ENCODE peak calls at places on chromosomes 1 and 21, in eight cellular contexts. One of them, this sample, is unnamed.

GRCh38 chr1:43799656-43800629 is 92.6 kb downstream of the ST3GAL3 start:
- DNase-seq in cardiac muscle cell: peak; percentile 20
- DNase-seq in tibial artery: no peak
- DNase-seq in vagina: no peak
- DNase-seq in esophagus squamous epithelium: no peak
- DNase-seq in A673: peak; percentile 45
- DNase-seq in ovary: no peak
- DNase-seq in GM23248: peak; percentile 82
- DNase-seq in this sample: peak; percentile 91

GRCh38 chr1:38004284-38005101 is 821 bp downstream of the FHL3 start:
- DNase-seq in cardiac muscle cell: peak; percentile 30
- DNase-seq in ovary: no peak
- DNase-seq in vagina: peak; percentile 96
- DNase-seq in esophagus squamous epithelium: no peak
- DNase-seq in GM23248: peak; percentile 61
- DNase-seq in A673: no peak
- DNase-seq in tibial artery: peak; percentile 21
- DNase-seq in this sample: no peak

GRCh38 chr1:89739013-89739843 is 81.6 kb upstream of the LRRC8D start:
- DNase-seq in ovary: no peak
- DNase-seq in tibial artery: no peak
- DNase-seq in cardiac muscle cell: peak; percentile 43
- DNase-seq in esophagus squamous epithelium: no peak
- DNase-seq in vagina: no peak
- DNase-seq in GM23248: peak; percentile 84
- DNase-seq in A673: no peak
- DNase-seq in this sample: no peak

GRCh38 chr1:225460737-225461532 is 33.1 kb upstream of the LBR start:
- DNase-seq in esophagus squamous epithelium: no peak
- DNase-seq in vagina: no peak
- DNase-seq in tibial artery: no peak
- DNase-seq in cardiac muscle cell: no peak
- DNase-seq in GM23248: peak; percentile 47
- DNase-seq in ovary: no peak
- DNase-seq in A673: no peak
- DNase-seq in this sample: no peak

GRCh38 chr1:115474166-115474565 is 136.1 kb upstream of the NGF start:
- DNase-seq in esophagus squamous epithelium: no peak
- DNase-seq in GM23248: no peak
- DNase-seq in A673: no peak
- DNase-seq in cardiac muscle cell: no peak
- DNase-seq in ovary: no peak
- DNase-seq in vagina: no peak
- DNase-seq in tibial artery: no peak
- DNase-seq in this sample: no peak

GRCh38 chr1:39450956-39451601 is 40.4 kb upstream of the BMP8A start:
- DNase-seq in A673: no peak
- DNase-seq in ovary: peak; percentile 41
- DNase-seq in vagina: no peak
- DNase-seq in GM23248: peak; percentile 81
- DNase-seq in esophagus squamous epithelium: no peak
- DNase-seq in cardiac muscle cell: peak; percentile 91
- DNase-seq in tibial artery: no peak
- DNase-seq in this sample: no peak

GRCh38 chr1:227779021-227779441 is 36.4 kb upstream of the PRSS38 start:
- DNase-seq in A673: no peak
- DNase-seq in vagina: no peak
- DNase-seq in GM23248: no peak
- DNase-seq in esophagus squamous epithelium: no peak
- DNase-seq in tibial artery: peak; percentile 10
- DNase-seq in cardiac muscle cell: no peak
- DNase-seq in ovary: no peak
- DNase-seq in this sample: no peak

GRCh38 chr1:22925111-22925510 is 47.6 kb downstream of the LACTBL1 start:
- DNase-seq in vagina: no peak
- DNase-seq in cardiac muscle cell: no peak
- DNase-seq in esophagus squamous epithelium: no peak
- DNase-seq in GM23248: peak; percentile 40
- DNase-seq in tibial artery: no peak
- DNase-seq in A673: no peak
- DNase-seq in ovary: no peak
- DNase-seq in this sample: no peak

GRCh38 chr1:34360574-34360973 is 183.9 kb downstream of the C1orf94 start:
- DNase-seq in tibial artery: no peak
- DNase-seq in A673: no peak
- DNase-seq in esophagus squamous epithelium: no peak
- DNase-seq in cardiac muscle cell: no peak
- DNase-seq in GM23248: no peak
- DNase-seq in ovary: no peak
- DNase-seq in vagina: peak; percentile 84
- DNase-seq in this sample: no peak

GRCh38 chr1:219555802-219556201 is 57.1 kb downstream of the ZC3H11B start:
- DNase-seq in esophagus squamous epithelium: no peak
- DNase-seq in tibial artery: no peak
- DNase-seq in GM23248: peak; percentile 69
- DNase-seq in ovary: no peak
- DNase-seq in vagina: no peak
- DNase-seq in cardiac muscle cell: peak; percentile 87
- DNase-seq in A673: no peak
- DNase-seq in this sample: no peak

GRCh38 chr1:204446413-204447111 is 34.9 kb upstream of the PPP1R15B start:
- DNase-seq in GM23248: peak; percentile 74
- DNase-seq in vagina: no peak
- DNase-seq in A673: peak; percentile 87
- DNase-seq in ovary: peak; percentile 46
- DNase-seq in cardiac muscle cell: peak; percentile 79
- DNase-seq in tibial artery: peak; percentile 70
- DNase-seq in esophagus squamous epithelium: no peak
- DNase-seq in this sample: peak; percentile 100

GRCh38 chr1:62746086-62746808 is 37.7 kb upstream of the ATG4C start:
- DNase-seq in esophagus squamous epithelium: no peak
- DNase-seq in GM23248: peak; percentile 81
- DNase-seq in vagina: no peak
- DNase-seq in cardiac muscle cell: peak; percentile 75
- DNase-seq in ovary: no peak
- DNase-seq in tibial artery: no peak
- DNase-seq in A673: peak; percentile 77
- DNase-seq in this sample: no peak

GRCh38 chr21:26686278-26686677 is 113.2 kb upstream of the CYYR1 start:
- DNase-seq in tibial artery: no peak
- DNase-seq in cardiac muscle cell: peak; percentile 6
- DNase-seq in esophagus squamous epithelium: no peak
- DNase-seq in ovary: no peak
- DNase-seq in A673: peak; percentile 58
- DNase-seq in vagina: no peak
- DNase-seq in GM23248: peak; percentile 37
- DNase-seq in this sample: no peak

GRCh38 chr1:6464514-6464836 is 1.5 kb downstream of the TNFRSF25 start:
- DNase-seq in ovary: no peak
- DNase-seq in vagina: no peak
- DNase-seq in esophagus squamous epithelium: no peak
- DNase-seq in A673: no peak
- DNase-seq in cardiac muscle cell: no peak
- DNase-seq in tibial artery: no peak
- DNase-seq in GM23248: no peak
- DNase-seq in this sample: no peak

GRCh38 chr1:54230507-54231339 is 30.8 kb downstream of the MRPL37 start:
- DNase-seq in esophagus squamous epithelium: no peak
- DNase-seq in ovary: no peak
- DNase-seq in tibial artery: no peak
- DNase-seq in GM23248: peak; percentile 32
- DNase-seq in A673: no peak
- DNase-seq in vagina: no peak
- DNase-seq in cardiac muscle cell: no peak
- DNase-seq in this sample: no peak

GRCh38 chr1:70674981-70675685 is 264.1 kb downstream of the CTH start:
- DNase-seq in ovary: no peak
- DNase-seq in GM23248: no peak
- DNase-seq in vagina: no peak
- DNase-seq in tibial artery: no peak
- DNase-seq in cardiac muscle cell: no peak
- DNase-seq in esophagus squamous epithelium: no peak
- DNase-seq in A673: no peak
- DNase-seq in this sample: peak; percentile 76

GRCh38 chr1:87030740-87031400 is 116.4 kb downstream of the HS2ST1 start:
- DNase-seq in A673: no peak
- DNase-seq in GM23248: no peak
- DNase-seq in cardiac muscle cell: no peak
- DNase-seq in tibial artery: no peak
- DNase-seq in vagina: no peak
- DNase-seq in ovary: no peak
- DNase-seq in esophagus squamous epithelium: no peak
- DNase-seq in this sample: no peak

GRCh38 chr1:7643445-7643844 is 127.7 kb upstream of the VAMP3 start:
- DNase-seq in cardiac muscle cell: no peak
- DNase-seq in A673: no peak
- DNase-seq in tibial artery: no peak
- DNase-seq in GM23248: peak; percentile 32
- DNase-seq in esophagus squamous epithelium: no peak
- DNase-seq in ovary: no peak
- DNase-seq in vagina: no peak
- DNase-seq in this sample: no peak

DNA sequence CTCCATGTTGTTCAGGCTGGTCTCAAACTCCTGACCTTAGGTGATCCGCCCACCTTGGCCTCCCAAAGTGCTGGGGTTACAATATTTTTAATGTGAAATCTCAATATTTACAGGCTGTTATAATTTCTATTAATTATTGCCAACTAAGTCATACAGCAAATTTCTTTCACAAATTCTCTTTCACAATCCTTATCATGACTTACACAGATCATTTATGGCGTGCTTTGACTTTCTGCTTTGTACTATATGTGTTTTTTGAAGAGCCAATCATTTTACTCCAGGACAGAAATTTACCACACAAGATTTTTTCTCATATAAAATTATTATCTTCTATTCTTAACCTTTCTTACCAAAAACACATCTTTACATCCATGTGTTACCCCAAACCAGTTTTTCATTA is 1729.9 kb downstream of the NCAM2 start:
- DNase-seq in esophagus squamous epithelium: no peak
- DNase-seq in A673: no peak
- DNase-seq in tibial artery: no peak
- DNase-seq in vagina: no peak
- DNase-seq in GM23248: no peak
- DNase-seq in ovary: no peak
- DNase-seq in cardiac muscle cell: no peak
- DNase-seq in this sample: no peak
- H3K9me3 ChIP-seq in esophagus squamous epithelium: no peaks in the 10 kb centered on the region
- H3K9me3 ChIP-seq in A673: peaks cover 17% of the 10 kb centered on the region
- H3K9me3 ChIP-seq in tibial artery: no peaks in the 10 kb centered on the region
- H3K9me3 ChIP-seq in vagina: no peaks in the 10 kb centered on the region
- H3K9me3 ChIP-seq in GM23248: no peaks in the 10 kb centered on the region
- H3K9me3 ChIP-seq in ovary: no peaks in the 10 kb centered on the region
- H3K9me3 ChIP-seq in cardiac muscle cell: no peaks in the 10 kb centered on the region
- H3K9me3 ChIP-seq in this sample: peaks cover 3% of the 10 kb centered on the region

GRCh38 chr1:247357062-247357780 is 25.6 kb upstream of the ZNF496 start:
- DNase-seq in GM23248: peak; percentile 53
- DNase-seq in cardiac muscle cell: peak; percentile 86
- DNase-seq in ovary: no peak
- DNase-seq in tibial artery: no peak
- DNase-seq in esophagus squamous epithelium: no peak
- DNase-seq in A673: no peak
- DNase-seq in vagina: no peak
- DNase-seq in this sample: no peak
- H3K27ac ChIP-seq in GM23248: peak overlapping the region; percentile 9
- H3K27ac ChIP-seq in cardiac muscle cell: peak overlapping the region; percentile 62
- H3K27ac ChIP-seq in ovary: peak overlapping the region; percentile 67
- H3K27ac ChIP-seq in tibial artery: peak overlapping the region; percentile 38
- H3K27ac ChIP-seq in esophagus squamous epithelium: no peak overlapping the region
- H3K27ac ChIP-seq in A673: no peak overlapping the region
- H3K27ac ChIP-seq in vagina: peak overlapping the region; percentile 62
- H3K27ac ChIP-seq in this sample: no peak overlapping the region

GRCh38 chr1:85584264-85584781 is 3.8 kb downstream of the CCN1 start:
- DNase-seq in tibial artery: no peak
- DNase-seq in GM23248: peak; percentile 88
- DNase-seq in esophagus squamous epithelium: no peak
- DNase-seq in ovary: no peak
- DNase-seq in cardiac muscle cell: peak; percentile 92
- DNase-seq in vagina: no peak
- DNase-seq in A673: peak; percentile 64
- DNase-seq in this sample: no peak
- H3K4me3 ChIP-seq in tibial artery: peak overlapping the region; percentile 91
- H3K4me3 ChIP-seq in GM23248: peak overlapping the region; percentile 98
- H3K4me3 ChIP-seq in esophagus squamous epithelium: no peak overlapping the region
- H3K4me3 ChIP-seq in ovary: no peak overlapping the region
- H3K4me3 ChIP-seq in cardiac muscle cell: no peak overlapping the region
- H3K4me3 ChIP-seq in vagina: no peak overlapping the region
- H3K4me3 ChIP-seq in A673: no peak overlapping the region
- H3K4me3 ChIP-seq in this sample: no peak overlapping the region

DNA sequence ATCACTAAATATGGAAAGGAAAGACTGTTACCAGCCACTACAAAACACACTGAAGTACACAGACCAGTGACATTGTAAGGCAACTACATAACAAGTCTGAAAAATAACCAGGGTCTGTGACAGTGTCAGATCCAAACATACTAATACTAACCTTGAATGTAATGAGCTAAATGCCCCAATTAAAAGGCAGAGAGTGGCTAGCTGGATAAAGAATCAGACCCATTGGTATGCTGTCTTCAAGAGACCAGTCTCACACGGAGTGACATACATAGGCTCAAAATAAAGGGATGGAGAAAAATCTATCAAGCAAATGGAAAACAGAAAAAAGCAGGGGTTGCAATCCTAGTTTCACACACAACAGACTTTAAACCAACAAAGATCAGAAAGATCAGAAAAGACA is 100.1 kb downstream of the MAGI3 start:
- DNase-seq in A673: no peak
- DNase-seq in cardiac muscle cell: no peak
- DNase-seq in ovary: no peak
- DNase-seq in vagina: no peak
- DNase-seq in tibial artery: no peak
- DNase-seq in esophagus squamous epithelium: no peak
- DNase-seq in GM23248: no peak
- DNase-seq in this sample: no peak
- H3K9me3 ChIP-seq in A673: peaks cover 7% of the 10 kb centered on the region
- H3K9me3 ChIP-seq in cardiac muscle cell: no peaks in the 10 kb centered on the region
- H3K9me3 ChIP-seq in ovary: no peaks in the 10 kb centered on the region
- H3K9me3 ChIP-seq in vagina: no peaks in the 10 kb centered on the region
- H3K9me3 ChIP-seq in tibial artery: no peaks in the 10 kb centered on the region
- H3K9me3 ChIP-seq in esophagus squamous epithelium: no peaks in the 10 kb centered on the region
- H3K9me3 ChIP-seq in GM23248: no peaks in the 10 kb centered on the region
- H3K9me3 ChIP-seq in this sample: peaks cover 5% of the 10 kb centered on the region

GRCh38 chr1:198925575-198925974 is 286.7 kb downstream of the PTPRC start:
- DNase-seq in ovary: no peak
- DNase-seq in vagina: no peak
- DNase-seq in cardiac muscle cell: no peak
- DNase-seq in A673: no peak
- DNase-seq in GM23248: no peak
- DNase-seq in tibial artery: no peak
- DNase-seq in esophagus squamous epithelium: no peak
- DNase-seq in this sample: no peak
- H3K27ac ChIP-seq in ovary: no peak overlapping the region
- H3K27ac ChIP-seq in vagina: no peak overlapping the region
- H3K27ac ChIP-seq in cardiac muscle cell: no peak overlapping the region
- H3K27ac ChIP-seq in A673: no peak overlapping the region
- H3K27ac ChIP-seq in GM23248: no peak overlapping the region
- H3K27ac ChIP-seq in tibial artery: no peak overlapping the region
- H3K27ac ChIP-seq in esophagus squamous epithelium: no peak overlapping the region
- H3K27ac ChIP-seq in this sample: no peak overlapping the region

DNA sequence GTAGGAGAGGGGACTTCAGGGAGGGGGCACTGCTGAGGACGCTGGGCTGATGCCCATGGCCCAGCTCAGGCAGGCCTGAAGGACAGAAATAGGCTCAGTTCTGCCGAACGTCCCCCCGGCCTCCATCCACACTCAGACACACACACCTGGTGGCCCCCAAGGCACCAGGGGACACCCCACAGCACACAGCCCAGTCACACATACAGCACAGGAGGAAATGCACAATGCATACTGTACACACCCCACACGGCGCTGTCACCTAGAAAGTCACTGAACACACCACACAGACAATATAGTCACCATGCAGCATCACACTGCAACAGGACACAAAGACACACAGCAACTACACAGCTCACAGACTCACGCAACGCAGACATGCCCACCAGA is 562 bp downstream of the SYTL1 start:
- DNase-seq in ovary: no peak
- DNase-seq in A673: no peak
- DNase-seq in vagina: no peak
- DNase-seq in cardiac muscle cell: no peak
- DNase-seq in GM23248: no peak
- DNase-seq in tibial artery: no peak
- DNase-seq in esophagus squamous epithelium: no peak
- DNase-seq in this sample: no peak
- H3K4me3 ChIP-seq in ovary: no peak overlapping the region
- H3K4me3 ChIP-seq in A673: no peak overlapping the region
- H3K4me3 ChIP-seq in vagina: peak overlapping the region; percentile 34
- H3K4me3 ChIP-seq in cardiac muscle cell: no peak overlapping the region
- H3K4me3 ChIP-seq in GM23248: no peak overlapping the region
- H3K4me3 ChIP-seq in tibial artery: no peak overlapping the region
- H3K4me3 ChIP-seq in esophagus squamous epithelium: peak overlapping the region; percentile 68
- H3K4me3 ChIP-seq in this sample: peak overlapping the region; percentile 46

This sample was measured in WERI-Rb-1.